ENCODE peak calls at places on chromosomes 2 and 18, in six cellular contexts. One of them, this sample, is unnamed.
A peak's percentile ranks its signal among the peaks of the same experiment; 100 is the strongest.

GRCh38 chr2:69998761-69999160 is 37.3 kb upstream of the ASPRV1 start:
- DNase-seq in mesenchymal stem cell: no peak
- DNase-seq in neuronal stem cell: no peak
- DNase-seq in H1: no peak
- DNase-seq in trophoblast cell: no peak
- DNase-seq in H9: peak; percentile 46
- DNase-seq in this sample: no peak

GRCh38 chr18:43420091-43420490 is 142.8 kb upstream of the SYT4 start:
- DNase-seq in mesenchymal stem cell: no peak
- DNase-seq in neuronal stem cell: no peak
- DNase-seq in H1: no peak
- DNase-seq in trophoblast cell: no peak
- DNase-seq in H9: no peak
- DNase-seq in this sample: no peak

GRCh38 chr2:229045671-229046070 is 225.4 kb downstream of the PID1 start:
- DNase-seq in mesenchymal stem cell: no peak
- DNase-seq in neuronal stem cell: no peak
- DNase-seq in H1: no peak
- DNase-seq in trophoblast cell: no peak
- DNase-seq in H9: no peak
- DNase-seq in this sample: no peak

GRCh38 chr2:112725545-112726457 is 5.0 kb downstream of the NT5DC4 start:
- DNase-seq in mesenchymal stem cell: no peak
- DNase-seq in neuronal stem cell: no peak
- DNase-seq in H1: no peak
- DNase-seq in trophoblast cell: no peak
- DNase-seq in H9: peak; percentile 48
- DNase-seq in this sample: no peak

GRCh38 chr2:242015366-242016065 is 146.0 kb downstream of the RTP5 start:
- DNase-seq in mesenchymal stem cell: no peak
- DNase-seq in neuronal stem cell: no peak
- DNase-seq in H1: no peak
- DNase-seq in trophoblast cell: no peak
- DNase-seq in H9: no peak
- DNase-seq in this sample: no peak

GRCh38 chr2:173033080-173033479 is 42.6 kb upstream of the MAP3K20 start:
- DNase-seq in mesenchymal stem cell: no peak
- DNase-seq in neuronal stem cell: no peak
- DNase-seq in H1: no peak
- DNase-seq in trophoblast cell: no peak
- DNase-seq in H9: no peak
- DNase-seq in this sample: peak; percentile 28

GRCh38 chr2:64650257-64650656 is 3.5 kb downstream of the SERTAD2 start:
- DNase-seq in mesenchymal stem cell: no peak
- DNase-seq in neuronal stem cell: no peak
- DNase-seq in H1: no peak
- DNase-seq in trophoblast cell: peak; percentile 33
- DNase-seq in H9: no peak
- DNase-seq in this sample: no peak

GRCh38 chr2:54041135-54041534 is 70.3 kb upstream of the PSME4 start:
- DNase-seq in mesenchymal stem cell: no peak
- DNase-seq in neuronal stem cell: no peak
- DNase-seq in H1: no peak
- DNase-seq in trophoblast cell: no peak
- DNase-seq in H9: no peak
- DNase-seq in this sample: no peak

GRCh38 chr18:75455249-75456183 is 28.0 kb upstream of the SMIM21 start:
- DNase-seq in mesenchymal stem cell: peak; percentile 27
- DNase-seq in neuronal stem cell: peak; percentile 23
- DNase-seq in H1: peak; percentile 69
- DNase-seq in trophoblast cell: no peak
- DNase-seq in H9: peak; percentile 49
- DNase-seq in this sample: peak; percentile 18

GRCh38 chr2:187431911-187432310 is 16.1 kb downstream of the CALCRL start:
- DNase-seq in mesenchymal stem cell: no peak
- DNase-seq in neuronal stem cell: no peak
- DNase-seq in H1: no peak
- DNase-seq in trophoblast cell: no peak
- DNase-seq in H9: no peak
- DNase-seq in this sample: no peak

GRCh38 chr2:16507655-16508054 is 158.0 kb downstream of the CYRIA start:
- DNase-seq in mesenchymal stem cell: no peak
- DNase-seq in neuronal stem cell: no peak
- DNase-seq in H1: peak; percentile 59
- DNase-seq in trophoblast cell: no peak
- DNase-seq in H9: peak; percentile 32
- DNase-seq in this sample: no peak

GRCh38 chr18:45008694-45009372 is 328.1 kb downstream of the SETBP1 start:
- DNase-seq in mesenchymal stem cell: no peak
- DNase-seq in neuronal stem cell: no peak
- DNase-seq in H1: no peak
- DNase-seq in trophoblast cell: no peak
- DNase-seq in H9: no peak
- DNase-seq in this sample: no peak

GRCh38 chr2:218010116-218010837 is 7.5 kb upstream of the TNS1 start:
- DNase-seq in mesenchymal stem cell: peak; percentile 56
- DNase-seq in neuronal stem cell: peak; percentile 51
- DNase-seq in H1: peak; percentile 76
- DNase-seq in trophoblast cell: peak; percentile 27
- DNase-seq in H9: peak; percentile 51
- DNase-seq in this sample: peak; percentile 51

GRCh38 chr18:31587538-31587937 is 4.1 kb upstream of the TTR start:
- DNase-seq in mesenchymal stem cell: peak; percentile 47
- DNase-seq in neuronal stem cell: no peak
- DNase-seq in H1: no peak
- DNase-seq in trophoblast cell: peak; percentile 81
- DNase-seq in H9: no peak
- DNase-seq in this sample: peak; percentile 1

GRCh38 chr2:200306969-200307811 is 697 bp downstream of the SPATS2L start:
- DNase-seq in mesenchymal stem cell: peak; percentile 43
- DNase-seq in neuronal stem cell: peak; percentile 50
- DNase-seq in H1: peak; percentile 60
- DNase-seq in trophoblast cell: peak; percentile 63
- DNase-seq in H9: peak; percentile 39
- DNase-seq in this sample: no peak

GRCh38 chr2:127080941-127081769 is 25.8 kb downstream of the BIN1 start:
- DNase-seq in mesenchymal stem cell: no peak
- DNase-seq in neuronal stem cell: no peak
- DNase-seq in H1: no peak
- DNase-seq in trophoblast cell: no peak
- DNase-seq in H9: no peak
- DNase-seq in this sample: no peak

GRCh38 chr2:28325173-28325566 is 67.5 kb upstream of the FOSL2 start:
- DNase-seq in mesenchymal stem cell: no peak
- DNase-seq in neuronal stem cell: no peak
- DNase-seq in H1: no peak
- DNase-seq in trophoblast cell: no peak
- DNase-seq in H9: no peak
- DNase-seq in this sample: no peak

GRCh38 chr2:63545023-63545422 is 43.3 kb downstream of the WDPCP start:
- DNase-seq in mesenchymal stem cell: no peak
- DNase-seq in neuronal stem cell: no peak
- DNase-seq in H1: no peak
- DNase-seq in trophoblast cell: no peak
- DNase-seq in H9: no peak
- DNase-seq in this sample: no peak

GRCh38 chr18:68694316-68694715 is 20.6 kb downstream of the TMX3 start:
- DNase-seq in mesenchymal stem cell: no peak
- DNase-seq in neuronal stem cell: no peak
- DNase-seq in H1: no peak
- DNase-seq in trophoblast cell: no peak
- DNase-seq in H9: no peak
- DNase-seq in this sample: no peak

GRCh38 chr2:240453461-240454030 is 18.1 kb downstream of the GPC1 start:
- DNase-seq in mesenchymal stem cell: no peak
- DNase-seq in neuronal stem cell: no peak
- DNase-seq in H1: no peak
- DNase-seq in trophoblast cell: no peak
- DNase-seq in H9: no peak
- DNase-seq in this sample: no peak

GRCh38 chr2:140734992-140735391 is 1395.8 kb downstream of the LRP1B start:
- DNase-seq in mesenchymal stem cell: no peak
- DNase-seq in neuronal stem cell: no peak
- DNase-seq in H1: no peak
- DNase-seq in trophoblast cell: no peak
- DNase-seq in H9: no peak
- DNase-seq in this sample: no peak
- H4K91ac ChIP-seq in mesenchymal stem cell: no peak overlapping the region
- H4K91ac ChIP-seq in neuronal stem cell: no peak overlapping the region
- H4K91ac ChIP-seq in H1: no peak overlapping the region
- H4K91ac ChIP-seq in trophoblast cell: no peak overlapping the region
- H4K91ac ChIP-seq in H9: no peak overlapping the region
- H4K91ac ChIP-seq in this sample: no peak overlapping the region

GRCh38 chr2:111662039-111662740 is 221.8 kb downstream of the ANAPC1 start:
- DNase-seq in mesenchymal stem cell: peak; percentile 69
- DNase-seq in neuronal stem cell: no peak
- DNase-seq in H1: peak; percentile 23
- DNase-seq in trophoblast cell: no peak
- DNase-seq in H9: no peak
- DNase-seq in this sample: peak; percentile 68

GRCh38 chr2:111661286-111661940 is 222.6 kb downstream of the ANAPC1 start:
- DNase-seq in mesenchymal stem cell: no peak
- DNase-seq in neuronal stem cell: no peak
- DNase-seq in H1: peak; percentile 20
- DNase-seq in trophoblast cell: no peak
- DNase-seq in H9: no peak
- DNase-seq in this sample: no peak

GRCh38 chr2:111664451-111664850 is 219.5 kb downstream of the ANAPC1 start:
- DNase-seq in mesenchymal stem cell: no peak
- DNase-seq in neuronal stem cell: no peak
- DNase-seq in H1: peak; percentile 19
- DNase-seq in trophoblast cell: no peak
- DNase-seq in H9: no peak
- DNase-seq in this sample: no peak

GRCh38 chr2:111663471-111663951 is 220.5 kb downstream of the ANAPC1 start:
- DNase-seq in mesenchymal stem cell: peak; percentile 64
- DNase-seq in neuronal stem cell: no peak
- DNase-seq in H1: peak; percentile 29
- DNase-seq in trophoblast cell: no peak
- DNase-seq in H9: no peak
- DNase-seq in this sample: peak; percentile 41

DNA sequence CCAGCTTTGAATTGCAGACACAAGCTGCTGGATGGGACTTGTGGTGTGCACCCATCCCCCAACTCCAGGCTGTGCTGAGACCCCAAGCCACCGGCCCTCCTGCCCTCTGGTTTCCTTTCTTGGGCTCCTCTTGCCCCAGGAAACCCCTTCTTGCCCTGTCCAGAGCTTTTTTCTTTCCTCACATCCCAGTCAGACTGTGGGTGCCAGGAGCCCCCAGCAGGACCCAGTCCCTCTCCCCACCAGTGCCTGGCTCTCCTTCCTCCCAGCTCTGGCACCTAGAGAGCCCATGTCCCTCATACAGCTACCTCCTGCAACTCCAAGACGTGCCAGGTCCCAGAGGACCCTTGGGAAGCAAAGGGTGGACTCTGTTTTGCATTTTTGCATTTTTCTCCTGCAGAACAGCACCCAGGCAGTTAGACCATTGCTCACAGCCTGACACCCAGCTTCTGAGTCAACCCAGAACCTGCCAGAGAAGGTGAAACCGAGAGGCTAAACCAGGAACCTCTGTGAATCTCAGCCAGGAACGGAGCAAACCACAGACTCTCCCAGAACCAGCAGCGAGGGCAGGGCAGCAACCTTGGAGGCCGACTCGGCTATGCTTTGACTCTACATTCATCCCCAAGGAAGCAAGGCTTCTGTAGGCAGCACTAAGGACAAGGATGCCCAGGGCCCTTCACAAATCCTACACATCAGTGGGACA is 221.1 kb downstream of the ANAPC1 start:
- DNase-seq in mesenchymal stem cell: no peak
- DNase-seq in neuronal stem cell: no peak
- DNase-seq in H1: peak; percentile 37
- DNase-seq in trophoblast cell: no peak
- DNase-seq in H9: no peak
- DNase-seq in this sample: peak; percentile 10
- H4K91ac ChIP-seq in mesenchymal stem cell: peak overlapping the region; percentile 57
- H4K91ac ChIP-seq in neuronal stem cell: no peak overlapping the region
- H4K91ac ChIP-seq in H1: no peak overlapping the region
- H4K91ac ChIP-seq in trophoblast cell: no peak overlapping the region
- H4K91ac ChIP-seq in H9: no peak overlapping the region
- H4K91ac ChIP-seq in this sample: no peak overlapping the region

DNA sequence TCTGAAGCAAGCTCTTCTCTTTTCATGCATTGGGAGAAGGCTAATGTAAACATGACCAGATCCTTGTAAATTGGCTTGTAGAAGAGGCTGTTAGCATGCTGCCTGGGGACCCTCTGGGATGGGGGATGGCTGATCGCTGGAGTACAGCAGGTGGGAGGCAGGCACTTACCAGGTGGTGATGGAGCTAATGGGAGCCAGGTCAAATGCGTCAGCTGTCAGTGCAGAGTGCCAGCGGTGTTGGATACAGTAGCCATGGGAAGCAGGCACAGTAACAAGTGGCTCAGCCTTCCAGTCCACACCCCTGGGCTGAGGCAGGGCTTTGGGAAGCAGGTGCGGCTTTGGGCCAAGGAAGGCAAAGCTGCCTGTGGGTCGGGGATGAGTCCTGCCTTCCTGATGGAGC is 608.7 kb downstream of the GALR1 start:
- DNase-seq in mesenchymal stem cell: no peak
- DNase-seq in neuronal stem cell: no peak
- DNase-seq in H1: no peak
- DNase-seq in trophoblast cell: no peak
- DNase-seq in H9: no peak
- DNase-seq in this sample: no peak
- H4K91ac ChIP-seq in mesenchymal stem cell: no peak overlapping the region
- H4K91ac ChIP-seq in neuronal stem cell: peak overlapping the region; percentile 56
- H4K91ac ChIP-seq in H1: no peak overlapping the region
- H4K91ac ChIP-seq in trophoblast cell: no peak overlapping the region
- H4K91ac ChIP-seq in H9: no peak overlapping the region
- H4K91ac ChIP-seq in this sample: no peak overlapping the region

GRCh38 chr2:230140667-230141066 is 71.9 kb upstream of the SLC16A14 start:
- DNase-seq in mesenchymal stem cell: no peak
- DNase-seq in neuronal stem cell: no peak
- DNase-seq in H1: no peak
- DNase-seq in trophoblast cell: no peak
- DNase-seq in H9: peak; percentile 52
- DNase-seq in this sample: no peak
- H4K91ac ChIP-seq in mesenchymal stem cell: no peak overlapping the region
- H4K91ac ChIP-seq in neuronal stem cell: no peak overlapping the region
- H4K91ac ChIP-seq in H1: no peak overlapping the region
- H4K91ac ChIP-seq in trophoblast cell: no peak overlapping the region
- H4K91ac ChIP-seq in H9: no peak overlapping the region
- H4K91ac ChIP-seq in this sample: no peak overlapping the region

DNA sequence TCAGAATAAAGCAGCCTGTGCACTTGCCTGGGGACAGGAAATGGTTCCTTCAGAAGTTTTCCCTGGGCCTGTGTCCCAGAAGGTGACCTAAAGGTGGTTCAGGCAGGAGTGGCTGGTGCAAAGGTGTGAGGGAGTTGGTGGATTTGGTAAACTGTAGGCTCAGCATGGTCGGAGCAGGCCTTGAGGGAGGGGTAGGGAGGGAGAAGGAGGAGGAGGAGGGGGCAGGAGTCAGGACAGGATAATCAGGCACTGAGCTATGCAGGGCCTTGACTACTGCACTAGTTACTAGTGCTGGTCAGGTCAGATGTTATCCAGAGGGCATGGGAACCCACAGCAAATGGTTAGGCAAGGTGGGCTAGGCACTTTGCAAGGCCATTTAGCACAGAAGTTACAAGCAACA is 21.3 kb downstream of the LYPD6B start:
- DNase-seq in mesenchymal stem cell: no peak
- DNase-seq in neuronal stem cell: no peak
- DNase-seq in H1: no peak
- DNase-seq in trophoblast cell: no peak
- DNase-seq in H9: no peak
- DNase-seq in this sample: no peak
- H4K91ac ChIP-seq in mesenchymal stem cell: no peak overlapping the region
- H4K91ac ChIP-seq in neuronal stem cell: no peak overlapping the region
- H4K91ac ChIP-seq in H1: no peak overlapping the region
- H4K91ac ChIP-seq in trophoblast cell: no peak overlapping the region
- H4K91ac ChIP-seq in H9: no peak overlapping the region
- H4K91ac ChIP-seq in this sample: peak overlapping the region; percentile 55

GRCh38 chr2:168935810-168936581 is 34.9 kb downstream of the G6PC2 start:
- DNase-seq in mesenchymal stem cell: peak; percentile 84
- DNase-seq in neuronal stem cell: no peak
- DNase-seq in H1: no peak
- DNase-seq in trophoblast cell: peak; percentile 67
- DNase-seq in H9: no peak
- DNase-seq in this sample: peak; percentile 19
- H4K91ac ChIP-seq in mesenchymal stem cell: no peak overlapping the region
- H4K91ac ChIP-seq in neuronal stem cell: no peak overlapping the region
- H4K91ac ChIP-seq in H1: no peak overlapping the region
- H4K91ac ChIP-seq in trophoblast cell: no peak overlapping the region
- H4K91ac ChIP-seq in H9: no peak overlapping the region
- H4K91ac ChIP-seq in this sample: no peak overlapping the region

This sample was measured in IMR-90.